ENCODE peak calls at places on chromosomes 5 and 9, in five cellular contexts. R, T, D, H and Q are unnamed samples.

GRCh38 chr9:120985759-120986353 is 59.3 kb upstream of the TRAF1 start:
- DNase-seq in R (no peak), T (no peak), D (no peak), H (peak), Q (no peak)

GRCh38 chr5:158471179-158471924 is 612.4 kb upstream of the CLINT1 start:
- DNase-seq in R (peak), T (no peak), D (no peak), H (no peak), Q (no peak)

GRCh38 chr9:22415941-22416691 is 30.5 kb upstream of the DMRTA1 start:
- DNase-seq in R (no peak), T (no peak), D (no peak), H (no peak), Q (no peak)

GRCh38 chr5:164354138-164354751 is 848.8 kb downstream of the MAT2B start:
- DNase-seq in R (no peak), T (no peak), D (no peak), H (no peak), Q (no peak)

GRCh38 chr5:59040007-59040803 is 457.3 kb downstream of the RAB3C start:
- DNase-seq in R (no peak), T (no peak), D (no peak), H (no peak), Q (no peak)

GRCh38 chr5:56148453-56148971 is 84.6 kb downstream of the ANKRD55 start:
- DNase-seq in R (peak), T (no peak), D (no peak), H (no peak), Q (no peak)

GRCh38 chr5:68167195-68167651 is 48.3 kb upstream of the PIK3R1 start:
- DNase-seq in R (no peak), T (no peak), D (no peak), H (no peak), Q (no peak)

GRCh38 chr9:79221084-79221483 is 350.7 kb upstream of the TLE4 start:
- DNase-seq in R (no peak), T (no peak), D (no peak), H (peak), Q (no peak)

GRCh38 chr5:93578813-93579560 is 2.0 kb downstream of the NR2F1-AS1 start:
- DNase-seq in R (no peak), T (peak), D (peak), H (no peak), Q (no peak)

GRCh38 chr9:129840024-129840423 is 4.8 kb downstream of the USP20 start:
- DNase-seq in R (no peak), T (no peak), D (no peak), H (no peak), Q (no peak)

GRCh38 chr5:153880094-153880493 is 158.6 kb downstream of the FAM114A2 start:
- DNase-seq in R (no peak), T (no peak), D (no peak), H (no peak), Q (no peak)

GRCh38 chr9:108903437-108904103 is 30.4 kb downstream of the ELP1 start:
- DNase-seq in R (no peak), T (no peak), D (no peak), H (no peak), Q (no peak)

GRCh38 chr5:10563940-10564837 is at the start of gene ANKRD33B:
- DNase-seq in R (peak), T (peak), D (no peak), H (peak), Q (peak)

GRCh38 chr9:126154869-126155268 is 171.8 kb upstream of the MVB12B start:
- DNase-seq in R (no peak), T (no peak), D (no peak), H (no peak), Q (peak)

GRCh38 chr9:115226152-115226551 is 108.2 kb upstream of the TNC start:
- DNase-seq in R (no peak), T (no peak), D (no peak), H (no peak), Q (no peak)

GRCh38 chr5:137696481-137696880 is 39.4 kb downstream of the KLHL3 start:
- DNase-seq in R (no peak), T (no peak), D (no peak), H (no peak), Q (no peak)

GRCh38 chr5:58648846-58649245 is 66.0 kb downstream of the RAB3C start:
- DNase-seq in R (no peak), T (no peak), D (no peak), H (no peak), Q (no peak)

GRCh38 chr9:95225016-95225745 is 92.3 kb downstream of the FANCC start:
- DNase-seq in R (no peak), T (no peak), D (no peak), H (no peak), Q (no peak)

GRCh38 chr5:55903121-55903701 is 52.1 kb downstream of the IL31RA start:
- DNase-seq in R (no peak), T (no peak), D (no peak), H (peak), Q (no peak)

GRCh38 chr9:22416692-22417060 is 29.9 kb upstream of the DMRTA1 start:
- DNase-seq in R (no peak), T (no peak), D (no peak), H (peak), Q (no peak)

GRCh38 chr9:14018061-14018460 is 295.9 kb downstream of the NFIB start:
- DNase-seq in R (no peak), T (no peak), D (no peak), H (peak), Q (no peak)

DNA sequence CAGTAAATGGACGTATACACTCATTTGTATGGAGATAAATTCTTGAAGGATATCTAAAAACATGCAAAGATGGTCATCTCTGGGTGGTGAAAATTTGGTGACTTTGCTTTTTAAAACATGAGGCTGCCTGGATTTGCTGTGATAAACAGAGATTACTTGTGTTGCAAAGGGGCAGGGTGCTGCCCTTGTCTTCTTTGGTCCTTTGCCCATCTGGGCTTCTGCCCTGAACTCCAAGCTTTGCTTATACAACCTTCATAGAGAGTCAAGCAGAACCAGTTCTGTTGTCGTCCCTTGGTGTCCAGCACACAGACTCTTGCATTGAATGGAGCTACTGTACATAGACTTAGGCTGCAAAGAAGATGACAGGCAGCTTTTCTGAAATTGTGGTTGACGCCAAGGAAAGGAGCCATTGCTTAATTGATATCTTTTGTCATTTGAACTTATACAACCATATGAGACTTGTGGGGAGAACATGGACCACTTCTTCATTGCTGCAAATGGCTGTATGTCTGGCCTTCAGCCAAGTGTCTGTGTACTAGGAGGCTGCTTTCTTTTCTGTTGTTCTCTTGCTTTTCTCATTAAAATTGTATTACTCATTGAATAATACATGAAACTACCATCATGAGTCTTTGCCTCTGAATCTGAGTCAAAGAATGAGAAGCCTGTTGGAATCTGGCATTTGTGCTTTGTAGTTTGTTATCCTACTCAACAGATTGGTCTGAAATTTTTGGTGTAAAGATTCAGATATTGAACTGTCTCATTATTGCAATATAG is 152.5 kb downstream of the DMRT2 start:
- DNase-seq in R (no peak), T (no peak), D (no peak), H (no peak), Q (no peak)
- H3K27ac ChIP-seq in R (no peak), T (no peak), D (no peak), H (no peak), Q (no peak)

DNA sequence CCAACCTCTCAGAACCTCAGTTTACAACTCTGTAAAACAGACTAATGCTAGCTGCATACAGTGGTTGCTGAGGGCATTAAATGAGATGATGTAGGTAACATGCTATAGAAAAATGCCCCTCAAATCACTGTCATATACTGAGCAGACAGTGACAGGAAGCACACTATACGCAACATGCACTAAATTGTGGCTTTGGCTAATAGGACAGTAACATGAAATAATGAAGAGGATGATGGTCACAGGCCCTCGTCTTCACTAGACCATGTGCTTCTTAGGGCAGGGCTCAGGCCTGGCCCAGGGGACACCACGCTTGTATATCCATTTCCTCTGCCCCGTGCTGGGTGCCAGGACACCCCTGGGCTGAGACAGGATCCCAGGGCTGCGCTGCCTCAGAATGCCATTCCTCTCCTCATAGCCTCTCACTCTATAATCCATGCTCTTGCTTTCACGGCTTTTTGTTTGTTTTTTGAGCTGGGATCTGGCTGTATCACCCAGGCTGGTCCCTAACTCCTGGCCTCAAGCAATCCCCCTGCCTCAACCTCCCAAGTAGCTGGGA is 18.9 kb downstream of the CSF1R start:
- DNase-seq in R (no peak), T (peak), D (no peak), H (no peak), Q (no peak)
- H3K4me3 ChIP-seq in R (no peak), T (no peak), D (no peak), H (no peak), Q (no peak)

GRCh38 chr9:81683214-81683613 is 6.1 kb downstream of the TLE1 start:
- DNase-seq in R (no peak), T (no peak), D (no peak), H (no peak), Q (no peak)
- H3K27ac ChIP-seq in R (no peak), T (no peak), D (no peak), H (no peak), Q (no peak)

GRCh38 chr5:124740991-124741583 is 5.4 kb downstream of the ZNF608 start:
- DNase-seq in R (no peak), T (no peak), D (no peak), H (peak), Q (no peak)
- H3K4me3 ChIP-seq in R (no peak), T (no peak), D (no peak), H (no peak), Q (peak)

DNA sequence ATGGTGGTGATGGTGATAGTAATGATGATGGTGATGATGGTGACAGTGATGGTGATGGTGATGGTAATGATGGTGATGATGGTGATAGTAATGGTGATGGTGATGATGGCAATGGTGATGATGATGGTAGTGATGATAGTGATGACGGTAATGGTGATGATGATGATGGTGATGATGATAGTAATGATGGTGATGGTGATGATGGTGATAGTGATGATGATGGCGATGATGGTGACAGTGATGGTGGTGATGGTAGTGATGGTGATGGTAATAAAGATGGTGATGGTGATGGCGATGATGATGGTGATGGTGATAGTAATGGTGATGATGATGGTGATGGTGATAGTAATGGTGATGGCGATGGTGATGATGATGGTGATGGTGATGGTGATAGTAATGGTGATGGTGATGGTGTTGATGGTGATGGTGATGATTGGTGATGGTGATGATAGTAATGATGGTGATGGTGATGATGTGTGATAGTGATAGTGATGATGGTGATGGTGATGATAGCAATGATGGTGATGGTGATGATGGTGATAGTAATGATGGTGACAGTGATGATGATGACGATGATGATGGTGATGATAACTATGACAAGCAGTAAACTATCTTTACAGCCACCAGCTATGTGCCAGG is 38.6 kb downstream of the PHF2 start:
- DNase-seq in R (no peak), T (no peak), D (no peak), H (no peak), Q (no peak)
- H3K27ac ChIP-seq in R (no peak), T (no peak), D (no peak), H (no peak), Q (no peak)

DNA sequence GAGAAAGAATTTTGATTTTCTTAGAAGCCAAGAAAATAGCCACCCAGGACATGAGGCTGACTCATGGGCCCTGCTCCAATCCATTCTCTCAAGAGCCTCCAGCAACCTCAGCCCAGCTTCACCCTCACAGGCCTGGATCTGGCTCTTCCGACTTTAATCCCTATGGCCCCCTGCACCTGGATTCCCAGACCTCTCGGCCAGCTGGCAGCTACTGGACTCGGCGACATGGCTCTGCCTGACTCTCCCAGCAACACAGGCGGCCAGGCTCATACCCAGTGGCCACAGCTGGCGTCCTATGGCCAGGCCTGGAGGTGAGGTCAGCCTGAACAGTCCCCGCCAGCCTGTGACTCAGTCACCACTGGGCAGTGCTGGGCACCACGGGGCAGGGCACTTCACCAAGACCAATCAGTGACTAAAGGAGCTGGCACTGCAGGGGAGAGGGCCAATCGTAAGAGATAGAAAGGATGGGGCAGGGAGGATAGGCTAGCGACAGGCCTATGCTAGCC is 6.2 kb upstream of the PDLIM4 start:
- DNase-seq in R (no peak), T (no peak), D (no peak), H (no peak), Q (no peak)
- H3K4me3 ChIP-seq in R (no peak), T (no peak), D (no peak), H (no peak), Q (no peak)